ENCODE peak calls at places on chromosomes 2 and 18, in five cellular contexts. One of them, this sample, is unnamed. For H3K9me3, the result is how much of the 10 kb centered on the place peaks cover.

GRCh38 chr2:111642576-111643327 is 241.2 kb downstream of the ANAPC1 start:
- DNase-seq in CD4-positive, alpha-beta T cell: no peak
- DNase-seq in hepatocyte: no peak
- DNase-seq in tibial nerve: no peak
- DNase-seq in naive thymus-derived CD4-positive, alpha-beta T cell: no peak
- DNase-seq in this sample: no peak

GRCh38 chr2:160952462-160952861 is 207.8 kb upstream of the TANK start:
- DNase-seq in CD4-positive, alpha-beta T cell: no peak
- DNase-seq in naive thymus-derived CD4-positive, alpha-beta T cell: no peak
- DNase-seq in hepatocyte: no peak
- DNase-seq in tibial nerve: no peak
- DNase-seq in this sample: no peak

GRCh38 chr18:3150274-3150673 is 69.5 kb downstream of the MYOM1 start:
- DNase-seq in hepatocyte: no peak
- DNase-seq in CD4-positive, alpha-beta T cell: no peak
- DNase-seq in naive thymus-derived CD4-positive, alpha-beta T cell: no peak
- DNase-seq in tibial nerve: no peak
- DNase-seq in this sample: no peak

GRCh38 chr2:105977212-105977611 is 216.9 kb downstream of the UXS1 start:
- DNase-seq in hepatocyte: no peak
- DNase-seq in tibial nerve: no peak
- DNase-seq in CD4-positive, alpha-beta T cell: no peak
- DNase-seq in naive thymus-derived CD4-positive, alpha-beta T cell: no peak
- DNase-seq in this sample: no peak

GRCh38 chr2:36433311-36434217 is 78.0 kb downstream of the CRIM1 start:
- DNase-seq in naive thymus-derived CD4-positive, alpha-beta T cell: no peak
- DNase-seq in hepatocyte: no peak
- DNase-seq in tibial nerve: no peak
- DNase-seq in CD4-positive, alpha-beta T cell: no peak
- DNase-seq in this sample: no peak

GRCh38 chr2:6866239-6866745 is 585 bp upstream of the CMPK2 start:
- DNase-seq in naive thymus-derived CD4-positive, alpha-beta T cell: peak
- DNase-seq in tibial nerve: no peak
- DNase-seq in hepatocyte: peak
- DNase-seq in CD4-positive, alpha-beta T cell: peak
- DNase-seq in this sample: peak

GRCh38 chr2:134819334-134819733 is 19.1 kb upstream of the ACMSD start:
- DNase-seq in CD4-positive, alpha-beta T cell: no peak
- DNase-seq in naive thymus-derived CD4-positive, alpha-beta T cell: no peak
- DNase-seq in tibial nerve: no peak
- DNase-seq in hepatocyte: no peak
- DNase-seq in this sample: no peak

GRCh38 chr2:64119369-64119768 is 24.9 kb downstream of the PELI1 start:
- DNase-seq in hepatocyte: no peak
- DNase-seq in CD4-positive, alpha-beta T cell: no peak
- DNase-seq in tibial nerve: no peak
- DNase-seq in naive thymus-derived CD4-positive, alpha-beta T cell: no peak
- DNase-seq in this sample: no peak

GRCh38 chr2:71609029-71609428 is 155.7 kb downstream of the DYSF start:
- DNase-seq in hepatocyte: no peak
- DNase-seq in CD4-positive, alpha-beta T cell: peak
- DNase-seq in tibial nerve: no peak
- DNase-seq in naive thymus-derived CD4-positive, alpha-beta T cell: no peak
- DNase-seq in this sample: no peak

GRCh38 chr2:73257425-73258125 is 23.5 kb downstream of the CCT7 start:
- DNase-seq in hepatocyte: no peak
- DNase-seq in CD4-positive, alpha-beta T cell: no peak
- DNase-seq in tibial nerve: no peak
- DNase-seq in naive thymus-derived CD4-positive, alpha-beta T cell: peak
- DNase-seq in this sample: no peak

GRCh38 chr2:9738718-9739496 is 104.4 kb upstream of the TAF1B start:
- DNase-seq in CD4-positive, alpha-beta T cell: no peak
- DNase-seq in naive thymus-derived CD4-positive, alpha-beta T cell: no peak
- DNase-seq in tibial nerve: no peak
- DNase-seq in hepatocyte: no peak
- DNase-seq in this sample: no peak

GRCh38 chr2:55590810-55591440 is 26.5 kb downstream of the PPP4R3B start:
- DNase-seq in CD4-positive, alpha-beta T cell: no peak
- DNase-seq in naive thymus-derived CD4-positive, alpha-beta T cell: no peak
- DNase-seq in tibial nerve: no peak
- DNase-seq in hepatocyte: no peak
- DNase-seq in this sample: no peak

GRCh38 chr2:204479557-204479956 is 65.7 kb upstream of the PARD3B start:
- DNase-seq in tibial nerve: no peak
- DNase-seq in hepatocyte: no peak
- DNase-seq in CD4-positive, alpha-beta T cell: no peak
- DNase-seq in naive thymus-derived CD4-positive, alpha-beta T cell: no peak
- DNase-seq in this sample: no peak

GRCh38 chr2:39434233-39434897 is 2.7 kb downstream of the MAP4K3 start:
- DNase-seq in CD4-positive, alpha-beta T cell: no peak
- DNase-seq in naive thymus-derived CD4-positive, alpha-beta T cell: no peak
- DNase-seq in hepatocyte: no peak
- DNase-seq in tibial nerve: no peak
- DNase-seq in this sample: no peak

DNA sequence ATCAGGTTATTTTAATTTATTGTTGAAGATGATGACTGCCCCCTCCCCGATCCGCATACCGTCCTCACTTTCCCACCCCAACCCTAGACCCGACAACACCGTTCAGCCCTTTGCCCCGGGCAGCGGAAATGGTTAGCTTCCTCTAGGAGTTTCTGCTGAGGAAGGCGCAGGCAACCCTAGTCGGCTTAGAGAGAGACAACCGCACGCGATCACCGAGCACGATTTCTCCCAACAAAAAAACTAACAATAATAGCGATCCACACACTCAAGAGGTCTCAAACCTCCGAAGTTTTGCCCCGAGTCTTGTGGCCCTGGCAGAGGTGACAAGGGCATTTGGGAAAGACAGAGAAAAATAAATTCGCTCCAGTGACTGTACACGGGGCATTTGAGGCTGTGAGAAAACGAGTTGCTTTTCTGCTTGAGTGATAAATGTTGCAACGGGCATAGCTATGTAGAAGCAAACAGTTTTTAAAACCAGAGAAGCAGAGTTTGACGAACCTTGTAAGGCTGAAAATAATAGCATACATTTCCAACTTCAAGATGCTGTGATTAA is 11.2 kb upstream of the SIX3 start:
- DNase-seq in naive thymus-derived CD4-positive, alpha-beta T cell: no peak
- DNase-seq in CD4-positive, alpha-beta T cell: no peak
- DNase-seq in hepatocyte: no peak
- DNase-seq in tibial nerve: no peak
- DNase-seq in this sample: no peak
- H3K9me3 ChIP-seq in naive thymus-derived CD4-positive, alpha-beta T cell: under half
- H3K9me3 ChIP-seq in CD4-positive, alpha-beta T cell: under half
- H3K9me3 ChIP-seq in hepatocyte: under half
- H3K9me3 ChIP-seq in tibial nerve: under half
- H3K9me3 ChIP-seq in this sample: under half

GRCh38 chr2:11975373-11975772 is 228.9 kb downstream of the LPIN1 start:
- DNase-seq in CD4-positive, alpha-beta T cell: no peak
- DNase-seq in tibial nerve: no peak
- DNase-seq in naive thymus-derived CD4-positive, alpha-beta T cell: no peak
- DNase-seq in hepatocyte: no peak
- DNase-seq in this sample: no peak
- H3K9me3 ChIP-seq in CD4-positive, alpha-beta T cell: under half
- H3K9me3 ChIP-seq in tibial nerve: under half
- H3K9me3 ChIP-seq in naive thymus-derived CD4-positive, alpha-beta T cell: under half
- H3K9me3 ChIP-seq in hepatocyte: under half
- H3K9me3 ChIP-seq in this sample: under half

GRCh38 chr18:79578396-79579260 is 101.0 kb upstream of the CTDP1 start:
- DNase-seq in naive thymus-derived CD4-positive, alpha-beta T cell: no peak
- DNase-seq in tibial nerve: peak
- DNase-seq in CD4-positive, alpha-beta T cell: peak
- DNase-seq in hepatocyte: no peak
- DNase-seq in this sample: no peak
- H3K9me3 ChIP-seq in naive thymus-derived CD4-positive, alpha-beta T cell: under half
- H3K9me3 ChIP-seq in tibial nerve: under half
- H3K9me3 ChIP-seq in CD4-positive, alpha-beta T cell: under half
- H3K9me3 ChIP-seq in hepatocyte: under half
- H3K9me3 ChIP-seq in this sample: under half

GRCh38 chr2:1234731-1235308 is 178.4 kb upstream of the TPO start:
- DNase-seq in hepatocyte: no peak
- DNase-seq in tibial nerve: no peak
- DNase-seq in naive thymus-derived CD4-positive, alpha-beta T cell: no peak
- DNase-seq in CD4-positive, alpha-beta T cell: no peak
- DNase-seq in this sample: no peak

GRCh38 chr2:1233280-1233679 is 180.0 kb upstream of the TPO start:
- DNase-seq in naive thymus-derived CD4-positive, alpha-beta T cell: no peak
- DNase-seq in hepatocyte: no peak
- DNase-seq in CD4-positive, alpha-beta T cell: no peak
- DNase-seq in tibial nerve: no peak
- DNase-seq in this sample: no peak

GRCh38 chr2:1230155-1230893 is 182.9 kb upstream of the TPO start:
- DNase-seq in naive thymus-derived CD4-positive, alpha-beta T cell: no peak
- DNase-seq in tibial nerve: no peak
- DNase-seq in hepatocyte: no peak
- DNase-seq in CD4-positive, alpha-beta T cell: no peak
- DNase-seq in this sample: no peak

GRCh38 chr2:1227289-1227900 is 185.9 kb upstream of the TPO start:
- DNase-seq in tibial nerve: no peak
- DNase-seq in CD4-positive, alpha-beta T cell: no peak
- DNase-seq in naive thymus-derived CD4-positive, alpha-beta T cell: no peak
- DNase-seq in hepatocyte: no peak
- DNase-seq in this sample: no peak

DNA sequence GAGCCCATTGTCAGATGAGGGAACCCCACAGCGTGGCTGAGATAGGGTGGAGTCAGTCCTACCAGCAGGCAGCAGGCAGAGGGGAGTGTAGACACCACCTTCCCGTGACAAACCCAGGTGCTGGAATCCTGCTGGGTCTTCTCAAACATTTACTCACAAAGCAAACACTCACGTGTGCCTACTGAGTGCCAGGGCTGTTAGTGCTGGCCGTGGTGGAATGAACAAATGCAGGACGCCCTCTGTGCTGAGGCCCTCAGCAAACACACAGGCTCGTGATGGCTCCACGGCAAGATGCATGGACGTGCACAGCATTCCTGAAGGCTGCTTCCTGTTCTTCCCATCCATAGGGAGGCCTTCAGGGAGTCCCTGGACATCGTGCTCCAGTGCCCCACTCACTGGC is 181.6 kb upstream of the TPO start:
- DNase-seq in CD4-positive, alpha-beta T cell: no peak
- DNase-seq in naive thymus-derived CD4-positive, alpha-beta T cell: no peak
- DNase-seq in hepatocyte: peak
- DNase-seq in tibial nerve: no peak
- DNase-seq in this sample: no peak
- H3K9me3 ChIP-seq in CD4-positive, alpha-beta T cell: under half
- H3K9me3 ChIP-seq in naive thymus-derived CD4-positive, alpha-beta T cell: under half
- H3K9me3 ChIP-seq in hepatocyte: under half
- H3K9me3 ChIP-seq in tibial nerve: under half
- H3K9me3 ChIP-seq in this sample: under half

GRCh38 chr2:15842771-15843666 is 97.3 kb upstream of the MYCN start:
- DNase-seq in naive thymus-derived CD4-positive, alpha-beta T cell: no peak
- DNase-seq in hepatocyte: no peak
- DNase-seq in CD4-positive, alpha-beta T cell: no peak
- DNase-seq in tibial nerve: no peak
- DNase-seq in this sample: no peak
- H3K9me3 ChIP-seq in naive thymus-derived CD4-positive, alpha-beta T cell: under half
- H3K9me3 ChIP-seq in hepatocyte: under half
- H3K9me3 ChIP-seq in CD4-positive, alpha-beta T cell: under half
- H3K9me3 ChIP-seq in tibial nerve: under half
- H3K9me3 ChIP-seq in this sample: under half

GRCh38 chr18:79933765-79934164 is 17.7 kb downstream of the SLC66A2 start:
- DNase-seq in naive thymus-derived CD4-positive, alpha-beta T cell: no peak
- DNase-seq in CD4-positive, alpha-beta T cell: no peak
- DNase-seq in tibial nerve: no peak
- DNase-seq in hepatocyte: peak
- DNase-seq in this sample: no peak
- H3K9me3 ChIP-seq in naive thymus-derived CD4-positive, alpha-beta T cell: under half
- H3K9me3 ChIP-seq in CD4-positive, alpha-beta T cell: under half
- H3K9me3 ChIP-seq in tibial nerve: half or more
- H3K9me3 ChIP-seq in hepatocyte: under half
- H3K9me3 ChIP-seq in this sample: under half

GRCh38 chr2:103616891-103617290 is 855.1 kb downstream of the TMEM182 start:
- DNase-seq in tibial nerve: no peak
- DNase-seq in hepatocyte: no peak
- DNase-seq in CD4-positive, alpha-beta T cell: no peak
- DNase-seq in naive thymus-derived CD4-positive, alpha-beta T cell: no peak
- DNase-seq in this sample: no peak

GRCh38 chr2:103615706-103616105 is 853.9 kb downstream of the TMEM182 start:
- DNase-seq in naive thymus-derived CD4-positive, alpha-beta T cell: no peak
- DNase-seq in hepatocyte: no peak
- DNase-seq in tibial nerve: no peak
- DNase-seq in CD4-positive, alpha-beta T cell: no peak
- DNase-seq in this sample: no peak
- H3K9me3 ChIP-seq in naive thymus-derived CD4-positive, alpha-beta T cell: under half
- H3K9me3 ChIP-seq in hepatocyte: under half
- H3K9me3 ChIP-seq in tibial nerve: under half
- H3K9me3 ChIP-seq in CD4-positive, alpha-beta T cell: under half
- H3K9me3 ChIP-seq in this sample: under half

GRCh38 chr2:190138032-190138431 is 75.5 kb upstream of the MSTN start:
- DNase-seq in CD4-positive, alpha-beta T cell: no peak
- DNase-seq in hepatocyte: no peak
- DNase-seq in naive thymus-derived CD4-positive, alpha-beta T cell: no peak
- DNase-seq in tibial nerve: no peak
- DNase-seq in this sample: no peak
- H3K9me3 ChIP-seq in CD4-positive, alpha-beta T cell: under half
- H3K9me3 ChIP-seq in hepatocyte: under half
- H3K9me3 ChIP-seq in naive thymus-derived CD4-positive, alpha-beta T cell: under half
- H3K9me3 ChIP-seq in tibial nerve: under half
- H3K9me3 ChIP-seq in this sample: under half

DNA sequence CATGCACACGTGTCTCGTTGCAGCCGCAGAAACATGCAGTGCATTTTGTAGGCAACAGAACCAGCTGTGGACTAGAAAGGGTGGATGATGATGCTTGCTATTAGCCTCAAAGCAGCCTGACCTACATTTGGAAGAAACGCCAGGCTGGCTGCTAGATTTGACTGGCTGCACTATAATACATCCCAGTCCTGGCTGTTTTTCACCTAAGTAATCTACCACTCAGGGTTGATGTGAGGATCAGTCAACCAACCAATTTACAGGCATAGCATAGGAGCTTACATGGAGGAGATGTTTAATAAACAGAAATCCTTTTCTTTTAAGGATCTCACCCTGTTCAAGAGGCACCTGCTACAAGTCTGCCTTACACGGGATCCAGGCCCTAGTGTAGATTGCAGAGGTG is 56.3 kb upstream of the SPP2 start:
- DNase-seq in CD4-positive, alpha-beta T cell: no peak
- DNase-seq in naive thymus-derived CD4-positive, alpha-beta T cell: no peak
- DNase-seq in hepatocyte: no peak
- DNase-seq in tibial nerve: no peak
- DNase-seq in this sample: no peak
- H3K9me3 ChIP-seq in CD4-positive, alpha-beta T cell: under half
- H3K9me3 ChIP-seq in naive thymus-derived CD4-positive, alpha-beta T cell: under half
- H3K9me3 ChIP-seq in hepatocyte: under half
- H3K9me3 ChIP-seq in tibial nerve: under half
- H3K9me3 ChIP-seq in this sample: under half